ENCODE peak calls at places on chromosomes 7 and 10, in seven cellular contexts. F, M, S, K, B, W and P are unnamed samples.

GRCh38 chr10:50416181-50416824 is 165.0 kb upstream of the ASAH2 start:
- DNase-seq in F (peak), M (no peak), S (no peak), K (no peak), B (no peak), W (no peak), P (no peak)

GRCh38 chr7:41114166-41114565 is 588.7 kb downstream of the INHBA start:
- DNase-seq in F (peak), M (no peak), S (peak), K (no peak), B (no peak), W (no peak), P (no peak)

GRCh38 chr7:84813376-84813775 is 373.5 kb downstream of the SEMA3D start:
- DNase-seq in F (no peak), M (no peak), S (no peak), K (no peak), B (no peak), W (no peak), P (no peak)

GRCh38 chr10:14751576-14752330 is 22.9 kb downstream of the FAM107B start:
- DNase-seq in F (peak), M (no peak), S (peak), K (no peak), B (no peak), W (no peak), P (peak)

GRCh38 chr7:2986561-2986960 is 57.1 kb downstream of the CARD11 start:
- DNase-seq in F (no peak), M (no peak), S (no peak), K (no peak), B (no peak), W (no peak), P (no peak)

GRCh38 chr7:83305027-83305426 is 142.3 kb upstream of the PCLO start:
- DNase-seq in F (no peak), M (no peak), S (no peak), K (no peak), B (no peak), W (no peak), P (no peak)

GRCh38 chr7:152949198-152949597 is 189.6 kb downstream of the ACTR3B start:
- DNase-seq in F (no peak), M (no peak), S (no peak), K (no peak), B (no peak), W (no peak), P (no peak)

GRCh38 chr10:108422286-108422685 is 1257.8 kb upstream of the SORCS1 start:
- DNase-seq in F (no peak), M (no peak), S (no peak), K (no peak), B (no peak), W (no peak), P (no peak)

GRCh38 chr10:74039561-74040145 is 41.7 kb downstream of the VCL start:
- DNase-seq in F (peak), M (no peak), S (peak), K (no peak), B (no peak), W (no peak), P (no peak)

GRCh38 chr7:3591150-3591549 is 290.1 kb downstream of the SDK1 start:
- DNase-seq in F (no peak), M (no peak), S (no peak), K (no peak), B (no peak), W (no peak), P (peak)

GRCh38 chr7:106775552-106775936 is 89.5 kb upstream of the PIK3CG start:
- DNase-seq in F (peak), M (no peak), S (peak), K (no peak), B (no peak), W (peak), P (peak)

GRCh38 chr10:92222603-92223275 is 68.1 kb downstream of the CPEB3 start:
- DNase-seq in F (peak), M (no peak), S (peak), K (no peak), B (no peak), W (no peak), P (no peak)

GRCh38 chr10:99905971-99906370 is 103.8 kb downstream of the DNMBP start:
- DNase-seq in F (no peak), M (no peak), S (no peak), K (no peak), B (no peak), W (no peak), P (no peak)

GRCh38 chr10:7412482-7413251 is 1.8 kb upstream of the SFMBT2 start:
- DNase-seq in F (no peak), M (peak), S (peak), K (no peak), B (no peak), W (no peak), P (peak)

GRCh38 chr7:5773661-5774086 is 7.8 kb downstream of the RNF216 start:
- DNase-seq in F (peak), M (no peak), S (peak), K (peak), B (no peak), W (peak), P (peak)

GRCh38 chr7:40720401-40720800 is 585.6 kb downstream of the SUGCT start:
- DNase-seq in F (peak), M (no peak), S (peak), K (no peak), B (no peak), W (no peak), P (no peak)

GRCh38 chr10:110437761-110438341 is 59.9 kb upstream of the DUSP5 start:
- DNase-seq in F (no peak), M (no peak), S (no peak), K (no peak), B (no peak), W (no peak), P (no peak)

GRCh38 chr7:97342512-97342911 is 225.0 kb downstream of the SDHAF3 start:
- DNase-seq in F (no peak), M (no peak), S (no peak), K (no peak), B (no peak), W (no peak), P (no peak)

GRCh38 chr7:85622059-85622458 is 435.2 kb upstream of the SEMA3D start:
- DNase-seq in F (no peak), M (no peak), S (no peak), K (no peak), B (no peak), W (no peak), P (no peak)

GRCh38 chr7:138244606-138245005 is 168.3 kb downstream of the AKR1D1 start:
- DNase-seq in F (no peak), M (no peak), S (no peak), K (no peak), B (no peak), W (peak), P (peak)

GRCh38 chr7:86929293-86930109 is 130.0 kb downstream of the ELAPOR2 start:
- DNase-seq in F (no peak), M (no peak), S (no peak), K (no peak), B (no peak), W (no peak), P (peak)

GRCh38 chr7:1918063-1918645 is 248.1 kb downstream of the ELFN1 start:
- DNase-seq in F (no peak), M (no peak), S (no peak), K (no peak), B (no peak), W (no peak), P (no peak)

GRCh38 chr7:94056796-94057207 is 52.6 kb upstream of the BET1 start:
- DNase-seq in F (peak), M (no peak), S (peak), K (peak), B (no peak), W (peak), P (peak)

GRCh38 chr10:29612657-29613056 is 22.1 kb downstream of the SVIL start:
- DNase-seq in F (no peak), M (no peak), S (no peak), K (no peak), B (no peak), W (no peak), P (no peak)

GRCh38 chr7:8044761-8045430 is 76.3 kb downstream of the GLCCI1 start:
- DNase-seq in F (no peak), M (no peak), S (no peak), K (no peak), B (no peak), W (no peak), P (no peak)
- H3K18ac ChIP-seq in F (no peak), M (no peak), S (no peak), K (no peak), B (no peak), W (no peak), P (no peak)

GRCh38 chr7:157520249-157520648 is 183.4 kb downstream of the DNAJB6 start:
- DNase-seq in F (no peak), M (peak), S (no peak), K (no peak), B (no peak), W (no peak), P (no peak)
- H3K18ac ChIP-seq in F (no peak), M (no peak), S (no peak), K (no peak), B (peak), W (no peak), P (no peak)

DNA sequence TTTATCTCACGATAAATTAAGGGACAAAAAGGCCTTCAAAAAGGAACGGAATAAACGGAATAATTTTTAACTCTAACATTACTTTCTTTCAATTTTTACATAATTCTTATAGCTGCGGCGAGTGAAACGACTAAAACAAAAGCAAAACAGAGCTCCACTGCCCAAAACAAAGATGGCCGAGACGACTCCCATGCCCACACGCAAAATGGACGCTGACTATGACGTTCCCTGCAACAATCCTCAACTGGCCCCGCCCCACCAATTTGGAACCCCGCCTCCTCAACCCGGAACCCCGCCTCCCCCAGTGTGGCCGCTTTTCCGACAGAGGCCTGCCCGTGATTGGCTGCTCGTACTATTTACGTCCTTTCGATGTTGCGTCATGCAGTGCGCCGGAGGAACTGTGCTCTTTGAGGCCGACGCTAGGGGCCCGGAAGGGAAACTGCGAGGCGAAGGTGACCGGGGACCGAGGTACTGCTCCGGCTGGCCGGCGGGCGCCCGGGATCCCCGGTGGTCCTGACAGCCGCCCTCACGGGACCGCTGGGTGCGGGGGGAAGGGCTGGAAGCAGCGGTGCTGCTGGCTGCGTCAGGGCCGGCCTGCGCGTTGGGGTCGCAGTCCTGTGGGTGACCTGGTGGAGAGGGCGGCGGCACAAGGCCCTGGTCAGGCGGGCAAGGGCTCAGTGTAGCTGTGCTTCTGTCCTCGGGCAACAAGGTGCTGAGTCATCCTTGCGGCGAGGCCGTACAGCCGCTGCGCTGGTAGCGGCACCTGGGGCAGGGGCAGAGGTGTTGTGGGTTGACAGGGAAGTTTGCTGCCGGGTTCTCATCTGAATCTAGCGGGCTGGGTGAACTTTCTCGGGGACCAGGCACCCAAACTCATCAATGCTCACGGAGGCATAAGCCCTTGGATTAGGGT is at the start of gene GHITM:
- DNase-seq in F (peak), M (peak), S (peak), K (peak), B (peak), W (peak), P (peak)
- H3K18ac ChIP-seq in F (peak), M (peak), S (peak), K (peak), B (peak), W (peak), P (no peak)

GRCh38 chr7:102291056-102291915 is 4.6 kb downstream of the SH2B2 start:
- DNase-seq in F (no peak), M (no peak), S (no peak), K (no peak), B (no peak), W (no peak), P (no peak)
- H3K18ac ChIP-seq in F (no peak), M (no peak), S (no peak), K (no peak), B (no peak), W (no peak), P (no peak)

GRCh38 chr10:4353059-4353655 is 472.9 kb upstream of the AKR1E2 start:
- DNase-seq in F (peak), M (no peak), S (peak), K (no peak), B (no peak), W (peak), P (peak)
- H3K18ac ChIP-seq in F (peak), M (no peak), S (no peak), K (no peak), B (peak), W (no peak), P (no peak)

DNA sequence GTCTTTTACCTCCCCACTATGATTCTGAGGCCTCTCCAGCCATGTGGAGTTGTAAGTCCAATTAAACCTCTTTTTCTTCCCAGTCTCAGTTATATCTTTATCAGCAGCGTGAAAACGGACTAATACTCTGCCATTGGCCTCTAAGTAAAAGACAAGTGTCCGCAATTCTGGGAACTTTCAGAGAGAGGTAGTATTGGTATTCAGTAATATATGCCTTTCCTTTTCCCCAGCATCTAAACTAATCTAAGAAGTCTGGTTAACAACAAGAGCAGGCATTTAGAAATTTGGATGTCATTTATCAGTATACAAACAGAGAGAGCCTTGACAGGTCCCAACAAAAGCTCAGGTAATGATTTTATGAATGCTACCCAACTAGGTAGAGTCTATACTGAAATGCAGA is 95.2 kb downstream of the ATE1 start:
- DNase-seq in F (no peak), M (no peak), S (no peak), K (no peak), B (no peak), W (no peak), P (no peak)
- H3K18ac ChIP-seq in F (no peak), M (no peak), S (no peak), K (no peak), B (no peak), W (no peak), P (no peak)